ENCODE peak calls at places on chromosomes 13 and 19, in five cellular contexts. V, S, D, G and Z are unnamed samples.

GRCh38 chr19:10730932-10731331 is 13.1 kb downstream of the DNM2 start:
- DNase-seq in V (no peak), S (no peak), D (no peak), G (no peak), Z (no peak)

GRCh38 chr13:110780410-110780809 is 66.9 kb downstream of the ING1 start:
- DNase-seq in V (no peak), S (no peak), D (no peak), G (no peak), Z (no peak)

GRCh38 chr13:23554000-23554399 is 16.2 kb upstream of the TNFRSF19 start:
- DNase-seq in V (no peak), S (no peak), D (no peak), G (no peak), Z (no peak)

GRCh38 chr19:35344511-35345031 is 3.1 kb upstream of the FFAR1 start:
- DNase-seq in V (no peak), S (peak; percentile 17), D (no peak), G (peak; percentile 17), Z (no peak)

GRCh38 chr13:114049626-114050101 is 75.8 kb upstream of the C13orf46 start:
- DNase-seq in V (no peak), S (no peak), D (no peak), G (no peak), Z (no peak)

GRCh38 chr13:27980280-27980998 is 8.1 kb downstream of the URAD start:
- DNase-seq in V (no peak), S (peak; percentile 42), D (no peak), G (no peak), Z (no peak)

GRCh38 chr19:13957107-13957506 is 4.8 kb downstream of the DCAF15 start:
- DNase-seq in V (no peak), S (no peak), D (no peak), G (no peak), Z (no peak)

GRCh38 chr19:49983645-49984229 is 22.8 kb upstream of the SIGLEC11 start:
- DNase-seq in V (peak; percentile 66), S (peak; percentile 84), D (peak; percentile 60), G (peak; percentile 72), Z (peak; percentile 67)

GRCh38 chr13:75547917-75548316 is 1.7 kb upstream of the UCHL3 start:
- DNase-seq in V (no peak), S (no peak), D (no peak), G (no peak), Z (no peak)

GRCh38 chr19:52231154-52231565 is 38.2 kb upstream of the ZNF766 start:
- DNase-seq in V (no peak), S (no peak), D (no peak), G (no peak), Z (no peak)

GRCh38 chr13:101835920-101836319 is 383.4 kb downstream of the ITGBL1 start:
- DNase-seq in V (no peak), S (no peak), D (no peak), G (no peak), Z (no peak)

GRCh38 chr19:18999016-18999758 is 34.1 kb downstream of the SUGP2 start:
- DNase-seq in V (no peak), S (no peak), D (peak; percentile 49), G (no peak), Z (no peak)

GRCh38 chr19:5480427-5480836 is 25.2 kb downstream of the ZNRF4 start:
- DNase-seq in V (no peak), S (peak; percentile 70), D (no peak), G (peak; percentile 76), Z (peak; percentile 12)

GRCh38 chr19:48724796-48725753 is 5.5 kb upstream of the MAMSTR start:
- DNase-seq in V (no peak), S (peak; percentile 78), D (peak; percentile 83), G (peak; percentile 64), Z (no peak)

GRCh38 chr19:54572696-54573311 is 786 bp upstream of the LILRA2 start:
- DNase-seq in V (no peak), S (no peak), D (no peak), G (no peak), Z (no peak)

GRCh38 chr13:34577051-34577450 is 365.0 kb upstream of the NBEA start:
- DNase-seq in V (no peak), S (no peak), D (no peak), G (no peak), Z (no peak)

GRCh38 chr13:22256111-22256639 is 585.3 kb downstream of the FGF9 start:
- DNase-seq in V (no peak), S (no peak), D (no peak), G (no peak), Z (no peak)

GRCh38 chr13:47326061-47326460 is 429.2 kb upstream of the HTR2A start:
- DNase-seq in V (no peak), S (no peak), D (no peak), G (no peak), Z (no peak)

GRCh38 chr13:104382941-104383340 is 1316.7 kb upstream of the SLC10A2 start:
- DNase-seq in V (no peak), S (no peak), D (no peak), G (no peak), Z (no peak)

GRCh38 chr13:110062077-110062776 is 244.7 kb downstream of the COL4A1 start:
- DNase-seq in V (no peak), S (no peak), D (peak; percentile 58), G (no peak), Z (no peak)

GRCh38 chr13:21022694-21023325 is 38.6 kb downstream of the LATS2 start:
- DNase-seq in V (no peak), S (no peak), D (no peak), G (no peak), Z (no peak)

GRCh38 chr13:51425410-51426042 is 27.3 kb downstream of the INTS6 start:
- DNase-seq in V (no peak), S (no peak), D (no peak), G (no peak), Z (no peak)